ENCODE peak calls at places on chromosomes 1 and 21, in nine cellular contexts. One of them, this sample, is unnamed.
A peak's percentile ranks its signal among the peaks of the same experiment; 100 is the strongest.

GRCh38 chr1:28887418-28887834 is 26.9 kb upstream of the EPB41 start:
- DNase-seq in CD8-positive, alpha-beta T cell: peak; percentile 27
- DNase-seq in osteoblast: no peak
- DNase-seq in GM10248: peak; percentile 53
- DNase-seq in bronchial epithelial cell: no peak
- DNase-seq in cardiac muscle cell: no peak
- DNase-seq in adrenal gland: peak; percentile 61
- DNase-seq in GM13976: peak; percentile 58
- DNase-seq in endothelial cell of umbilical vein: no peak
- DNase-seq in this sample: no peak

GRCh38 chr1:237759371-237759770 is 131.4 kb downstream of the ZP4 start:
- DNase-seq in CD8-positive, alpha-beta T cell: no peak
- DNase-seq in osteoblast: no peak
- DNase-seq in GM10248: no peak
- DNase-seq in bronchial epithelial cell: peak; percentile 52
- DNase-seq in cardiac muscle cell: no peak
- DNase-seq in adrenal gland: no peak
- DNase-seq in GM13976: no peak
- DNase-seq in endothelial cell of umbilical vein: no peak
- DNase-seq in this sample: no peak

GRCh38 chr1:162676087-162676486 is 43.8 kb downstream of the DDR2 start:
- DNase-seq in CD8-positive, alpha-beta T cell: no peak
- DNase-seq in osteoblast: no peak
- DNase-seq in GM10248: no peak
- DNase-seq in bronchial epithelial cell: no peak
- DNase-seq in cardiac muscle cell: peak; percentile 53
- DNase-seq in adrenal gland: peak; percentile 87
- DNase-seq in GM13976: no peak
- DNase-seq in endothelial cell of umbilical vein: peak; percentile 69
- DNase-seq in this sample: peak; percentile 64

GRCh38 chr1:31790641-31791091 is 25.2 kb downstream of the SPOCD1 start:
- DNase-seq in CD8-positive, alpha-beta T cell: no peak
- DNase-seq in osteoblast: no peak
- DNase-seq in GM10248: no peak
- DNase-seq in bronchial epithelial cell: no peak
- DNase-seq in cardiac muscle cell: no peak
- DNase-seq in adrenal gland: no peak
- DNase-seq in GM13976: no peak
- DNase-seq in endothelial cell of umbilical vein: no peak
- DNase-seq in this sample: no peak

GRCh38 chr1:42209516-42210370 is 45.2 kb upstream of the GUCA2A start:
- DNase-seq in CD8-positive, alpha-beta T cell: no peak
- DNase-seq in osteoblast: no peak
- DNase-seq in GM10248: no peak
- DNase-seq in bronchial epithelial cell: no peak
- DNase-seq in cardiac muscle cell: no peak
- DNase-seq in adrenal gland: no peak
- DNase-seq in GM13976: no peak
- DNase-seq in endothelial cell of umbilical vein: no peak
- DNase-seq in this sample: no peak

GRCh38 chr1:37157634-37158033 is 123.3 kb upstream of the GRIK3 start:
- DNase-seq in CD8-positive, alpha-beta T cell: no peak
- DNase-seq in osteoblast: no peak
- DNase-seq in GM10248: no peak
- DNase-seq in bronchial epithelial cell: no peak
- DNase-seq in cardiac muscle cell: no peak
- DNase-seq in adrenal gland: no peak
- DNase-seq in GM13976: no peak
- DNase-seq in endothelial cell of umbilical vein: no peak
- DNase-seq in this sample: no peak

GRCh38 chr1:224089583-224089982 is 24.3 kb upstream of the FBXO28 start:
- DNase-seq in CD8-positive, alpha-beta T cell: no peak
- DNase-seq in osteoblast: no peak
- DNase-seq in GM10248: no peak
- DNase-seq in bronchial epithelial cell: no peak
- DNase-seq in cardiac muscle cell: no peak
- DNase-seq in adrenal gland: no peak
- DNase-seq in GM13976: no peak
- DNase-seq in endothelial cell of umbilical vein: no peak
- DNase-seq in this sample: no peak

GRCh38 chr21:26804895-26805609 is 40.2 kb downstream of the ADAMTS1 start:
- DNase-seq in CD8-positive, alpha-beta T cell: no peak
- DNase-seq in osteoblast: no peak
- DNase-seq in GM10248: no peak
- DNase-seq in bronchial epithelial cell: no peak
- DNase-seq in cardiac muscle cell: no peak
- DNase-seq in adrenal gland: no peak
- DNase-seq in GM13976: no peak
- DNase-seq in endothelial cell of umbilical vein: no peak
- DNase-seq in this sample: no peak

GRCh38 chr1:241630476-241630875 is 9.7 kb downstream of the CHML start:
- DNase-seq in CD8-positive, alpha-beta T cell: no peak
- DNase-seq in osteoblast: no peak
- DNase-seq in GM10248: no peak
- DNase-seq in bronchial epithelial cell: no peak
- DNase-seq in cardiac muscle cell: no peak
- DNase-seq in adrenal gland: no peak
- DNase-seq in GM13976: no peak
- DNase-seq in endothelial cell of umbilical vein: no peak
- DNase-seq in this sample: no peak

GRCh38 chr1:21818661-21819060 is 6.6 kb downstream of the LDLRAD2 start:
- DNase-seq in CD8-positive, alpha-beta T cell: no peak
- DNase-seq in osteoblast: peak; percentile 97
- DNase-seq in GM10248: peak; percentile 86
- DNase-seq in bronchial epithelial cell: peak; percentile 3
- DNase-seq in cardiac muscle cell: peak; percentile 33
- DNase-seq in adrenal gland: peak; percentile 75
- DNase-seq in GM13976: peak; percentile 89
- DNase-seq in endothelial cell of umbilical vein: no peak
- DNase-seq in this sample: no peak

DNA sequence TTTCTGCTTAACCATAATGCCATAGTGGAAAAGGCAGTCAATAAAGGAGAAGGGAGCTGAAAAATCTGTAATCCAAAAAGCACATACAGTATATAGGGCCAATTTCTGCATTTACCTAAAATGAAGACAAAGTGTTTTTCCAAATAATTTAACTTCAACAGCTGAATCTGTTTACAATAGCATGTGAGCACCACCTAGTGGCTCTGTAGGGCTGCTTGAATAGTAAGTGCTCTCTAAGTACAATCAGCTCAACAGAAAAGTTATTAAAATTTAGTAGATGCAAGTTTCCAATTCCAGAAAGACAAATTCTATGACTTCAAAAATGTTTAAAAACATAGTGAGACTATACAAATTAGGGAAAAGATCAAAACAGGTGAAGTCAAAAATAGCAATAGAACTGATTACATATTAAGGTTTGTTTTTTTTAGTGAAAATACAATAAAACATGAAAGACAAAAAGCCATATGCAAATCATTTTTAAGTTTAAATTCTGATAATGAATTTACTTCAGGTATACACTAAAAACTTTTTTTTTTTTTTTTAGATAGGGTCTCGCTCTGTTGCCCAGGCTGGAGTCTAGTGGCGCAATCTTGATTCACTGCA is 220.0 kb downstream of the SETD4 start:
- DNase-seq in CD8-positive, alpha-beta T cell: no peak
- DNase-seq in osteoblast: no peak
- DNase-seq in GM10248: peak; percentile 37
- DNase-seq in bronchial epithelial cell: peak; percentile 76
- DNase-seq in cardiac muscle cell: peak; percentile 93
- DNase-seq in adrenal gland: peak; percentile 85
- DNase-seq in GM13976: peak; percentile 36
- DNase-seq in endothelial cell of umbilical vein: peak; percentile 78
- DNase-seq in this sample: no peak
- TF ChIP-seq CTCF in CD8-positive, alpha-beta T cell: peak; percentile 93
- TF ChIP-seq CTCF in osteoblast: peak; percentile 88
- TF ChIP-seq CTCF in GM10248: peak; percentile 71
- TF ChIP-seq CTCF in bronchial epithelial cell: peak; percentile 73
- TF ChIP-seq CTCF in cardiac muscle cell: peak; percentile 86
- TF ChIP-seq CTCF in adrenal gland: peak; percentile 83
- TF ChIP-seq CTCF in GM13976: peak; percentile 74
- TF ChIP-seq CTCF in endothelial cell of umbilical vein: peak; percentile 65
- TF ChIP-seq CTCF in this sample: no peak

GRCh38 chr1:214552174-214552608 is 789 bp upstream of the PTPN14 start:
- DNase-seq in CD8-positive, alpha-beta T cell: no peak
- DNase-seq in osteoblast: peak; percentile 92
- DNase-seq in GM10248: no peak
- DNase-seq in bronchial epithelial cell: peak; percentile 90
- DNase-seq in cardiac muscle cell: peak; percentile 81
- DNase-seq in adrenal gland: peak; percentile 85
- DNase-seq in GM13976: peak; percentile 39
- DNase-seq in endothelial cell of umbilical vein: peak; percentile 82
- DNase-seq in this sample: peak; percentile 91

GRCh38 chr1:214553142-214553710 is 1.8 kb upstream of the PTPN14 start:
- DNase-seq in CD8-positive, alpha-beta T cell: no peak
- DNase-seq in osteoblast: peak; percentile 57
- DNase-seq in GM10248: no peak
- DNase-seq in bronchial epithelial cell: no peak
- DNase-seq in cardiac muscle cell: no peak
- DNase-seq in adrenal gland: no peak
- DNase-seq in GM13976: no peak
- DNase-seq in endothelial cell of umbilical vein: peak; percentile 75
- DNase-seq in this sample: no peak

GRCh38 chr1:214550339-214551051 is 907 bp downstream of the PTPN14 start:
- DNase-seq in CD8-positive, alpha-beta T cell: no peak
- DNase-seq in osteoblast: peak; percentile 69
- DNase-seq in GM10248: no peak
- DNase-seq in bronchial epithelial cell: no peak
- DNase-seq in cardiac muscle cell: no peak
- DNase-seq in adrenal gland: no peak
- DNase-seq in GM13976: peak; percentile 32
- DNase-seq in endothelial cell of umbilical vein: no peak
- DNase-seq in this sample: no peak

GRCh38 chr1:214551052-214551435 is 358 bp downstream of the PTPN14 start:
- DNase-seq in CD8-positive, alpha-beta T cell: no peak
- DNase-seq in osteoblast: peak; percentile 92
- DNase-seq in GM10248: peak; percentile 46
- DNase-seq in bronchial epithelial cell: no peak
- DNase-seq in cardiac muscle cell: no peak
- DNase-seq in adrenal gland: peak; percentile 68
- DNase-seq in GM13976: no peak
- DNase-seq in endothelial cell of umbilical vein: no peak
- DNase-seq in this sample: peak; percentile 87

DNA sequence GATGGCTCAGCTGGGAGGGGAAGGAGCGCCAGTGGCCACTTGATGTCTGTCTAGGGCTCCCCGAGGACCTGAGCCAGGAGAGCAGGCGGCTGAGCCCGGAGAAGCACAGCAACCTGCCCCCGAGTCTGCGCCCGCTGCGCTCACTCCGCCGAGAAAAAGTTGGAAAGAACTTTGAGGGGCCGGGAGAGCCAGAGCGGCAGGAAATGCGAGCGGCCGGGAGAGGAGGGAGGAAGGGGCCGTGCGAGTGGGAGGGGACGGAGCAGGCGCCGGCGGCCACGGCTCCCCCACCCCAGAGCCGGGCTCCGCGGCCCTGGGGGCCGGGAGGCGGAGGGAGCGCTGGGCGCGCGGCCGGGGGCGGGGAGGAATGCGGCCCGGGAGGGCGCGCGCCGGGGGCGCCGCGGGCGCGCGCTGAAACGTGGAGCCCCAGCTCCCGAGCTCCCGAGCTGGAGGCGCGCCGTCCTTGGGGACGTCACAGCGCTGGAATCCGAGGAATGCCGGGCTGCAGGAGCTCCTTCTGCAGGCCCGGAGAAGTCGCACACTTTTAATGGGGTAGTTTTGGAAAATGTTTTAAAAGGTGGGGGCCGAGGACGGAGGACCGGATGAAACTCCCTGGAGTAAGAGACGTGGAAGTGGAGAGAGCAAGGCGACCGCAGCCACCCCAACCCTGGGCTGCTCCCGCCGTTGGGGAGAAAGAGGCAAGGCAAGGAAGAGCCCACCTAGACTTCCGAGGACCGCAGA is at the start of gene PTPN14:
- DNase-seq in CD8-positive, alpha-beta T cell: no peak
- DNase-seq in osteoblast: peak; percentile 98
- DNase-seq in GM10248: peak; percentile 32
- DNase-seq in bronchial epithelial cell: peak; percentile 85
- DNase-seq in cardiac muscle cell: peak; percentile 98
- DNase-seq in adrenal gland: peak; percentile 92
- DNase-seq in GM13976: peak; percentile 58
- DNase-seq in endothelial cell of umbilical vein: peak; percentile 93
- DNase-seq in this sample: peak; percentile 76
- TF ChIP-seq CTCF in CD8-positive, alpha-beta T cell: no peak
- TF ChIP-seq CTCF in osteoblast: peak; percentile 25
- TF ChIP-seq CTCF in GM10248: no peak
- TF ChIP-seq CTCF in bronchial epithelial cell: peak; percentile 45
- TF ChIP-seq CTCF in cardiac muscle cell: peak; percentile 47
- TF ChIP-seq CTCF in adrenal gland: peak; percentile 45
- TF ChIP-seq CTCF in GM13976: no peak
- TF ChIP-seq CTCF in endothelial cell of umbilical vein: peak; percentile 17
- TF ChIP-seq CTCF in this sample: no peak

DNA sequence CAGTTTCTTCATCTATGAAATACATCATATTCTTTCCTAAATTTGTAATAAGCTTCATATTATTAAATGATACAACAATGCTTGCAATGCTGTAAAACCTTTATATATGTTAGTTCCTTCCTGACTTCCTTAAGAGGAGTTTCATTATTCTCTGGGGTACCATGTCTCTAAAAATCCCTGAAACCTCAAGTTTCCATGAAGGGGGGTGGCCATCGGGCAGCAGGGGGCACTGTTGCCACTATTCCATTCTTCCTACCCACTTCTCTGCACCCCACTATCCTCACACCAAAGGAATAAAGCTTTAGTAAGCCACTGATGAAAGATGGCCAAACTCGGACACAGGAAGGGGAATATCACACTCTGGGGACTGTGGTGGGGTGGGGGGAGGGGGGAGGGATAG is 9.0 kb upstream of the DMRTB1 start:
- DNase-seq in CD8-positive, alpha-beta T cell: no peak
- DNase-seq in osteoblast: no peak
- DNase-seq in GM10248: no peak
- DNase-seq in bronchial epithelial cell: no peak
- DNase-seq in cardiac muscle cell: no peak
- DNase-seq in adrenal gland: no peak
- DNase-seq in GM13976: no peak
- DNase-seq in endothelial cell of umbilical vein: no peak
- DNase-seq in this sample: no peak
- TF ChIP-seq CTCF in CD8-positive, alpha-beta T cell: no peak
- TF ChIP-seq CTCF in osteoblast: peak; percentile 51
- TF ChIP-seq CTCF in GM10248: no peak
- TF ChIP-seq CTCF in bronchial epithelial cell: peak; percentile 30
- TF ChIP-seq CTCF in cardiac muscle cell: peak; percentile 43
- TF ChIP-seq CTCF in adrenal gland: no peak
- TF ChIP-seq CTCF in GM13976: peak; percentile 38
- TF ChIP-seq CTCF in endothelial cell of umbilical vein: peak; percentile 16
- TF ChIP-seq CTCF in this sample: no peak

DNA sequence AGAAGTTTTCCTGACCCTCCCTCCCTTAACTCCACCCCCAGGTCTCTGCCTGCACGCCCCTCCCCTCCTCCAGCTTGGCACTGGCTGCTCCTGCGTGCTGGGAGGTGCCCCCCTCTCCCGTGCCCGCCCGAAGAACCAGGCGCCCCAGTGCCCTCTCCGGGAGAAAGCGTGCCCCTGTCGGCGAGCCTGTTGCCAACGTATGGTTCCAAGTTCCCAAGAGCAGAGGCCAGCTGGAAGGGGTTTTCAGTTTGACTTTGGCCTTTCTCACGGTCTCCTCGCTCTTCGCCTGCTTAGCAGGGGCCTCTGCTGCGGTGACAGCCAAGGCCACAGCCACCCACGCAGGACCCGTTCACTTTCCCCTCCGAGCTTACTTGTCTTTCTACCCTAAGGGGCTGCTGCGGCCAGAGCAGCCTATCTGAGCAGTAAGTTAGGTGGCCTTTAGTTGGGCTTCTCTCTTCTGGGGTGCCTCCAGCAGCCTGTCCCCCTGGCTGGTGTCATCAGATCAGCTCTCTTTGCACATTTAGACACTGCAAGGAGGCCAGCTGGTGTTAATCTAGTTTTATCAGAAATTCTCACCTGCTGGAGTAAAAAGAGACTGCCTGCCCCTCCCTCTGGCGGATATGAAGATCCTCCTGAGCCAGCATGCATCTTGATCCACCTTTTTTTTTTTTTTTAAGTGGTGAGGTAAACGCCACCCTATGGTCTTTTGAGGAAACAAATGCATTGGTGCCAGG is 1.5 kb downstream of the STUM start:
- DNase-seq in CD8-positive, alpha-beta T cell: no peak
- DNase-seq in osteoblast: peak; percentile 85
- DNase-seq in GM10248: peak; percentile 69
- DNase-seq in bronchial epithelial cell: peak; percentile 50
- DNase-seq in cardiac muscle cell: no peak
- DNase-seq in adrenal gland: no peak
- DNase-seq in GM13976: peak; percentile 74
- DNase-seq in endothelial cell of umbilical vein: peak; percentile 12
- DNase-seq in this sample: peak; percentile 90
- TF ChIP-seq CTCF in CD8-positive, alpha-beta T cell: no peak
- TF ChIP-seq CTCF in osteoblast: no peak
- TF ChIP-seq CTCF in GM10248: no peak
- TF ChIP-seq CTCF in bronchial epithelial cell: peak; percentile 40
- TF ChIP-seq CTCF in cardiac muscle cell: peak; percentile 21
- TF ChIP-seq CTCF in adrenal gland: no peak
- TF ChIP-seq CTCF in GM13976: no peak
- TF ChIP-seq CTCF in endothelial cell of umbilical vein: no peak
- TF ChIP-seq CTCF in this sample: no peak